ENCODE peak calls at places on chromosomes 7 and 10, in five cellular contexts. One of them, this sample, is unnamed.
A peak's percentile ranks its signal among the peaks of the same experiment; 100 is the strongest.

GRCh38 chr10:77741746-77742145 is 104.1 kb upstream of the KCNMA1 start:
- DNase-seq in dorsolateral prefrontal cortex: no peak
- DNase-seq in HT1080: no peak
- DNase-seq in adipocyte: peak; percentile 55
- DNase-seq in stimulated activated CD4-positive, alpha-beta T cell treated with anti-CD3 and anti-CD28 coated beads, Interleukin-15, amount 100 ng/mL, for 1 hour: no peak
- DNase-seq in this sample: peak; percentile 45

GRCh38 chr10:13684252-13684791 is 97.6 kb downstream of the PRPF18 start:
- DNase-seq in adipocyte: peak; percentile 43
- DNase-seq in HT1080: peak; percentile 75
- DNase-seq in stimulated activated CD4-positive, alpha-beta T cell treated with anti-CD3 and anti-CD28 coated beads, Interleukin-15, amount 100 ng/mL, for 1 hour: no peak
- DNase-seq in dorsolateral prefrontal cortex: peak; percentile 44
- DNase-seq in this sample: peak; percentile 81

GRCh38 chr10:60399343-60399742 is 9.7 kb upstream of the ANK3 start:
- DNase-seq in adipocyte: no peak
- DNase-seq in HT1080: no peak
- DNase-seq in stimulated activated CD4-positive, alpha-beta T cell treated with anti-CD3 and anti-CD28 coated beads, Interleukin-15, amount 100 ng/mL, for 1 hour: no peak
- DNase-seq in dorsolateral prefrontal cortex: no peak
- DNase-seq in this sample: no peak

GRCh38 chr10:116809528-116810500 is 39.5 kb upstream of the ENO4 start:
- DNase-seq in HT1080: peak; percentile 11
- DNase-seq in dorsolateral prefrontal cortex: no peak
- DNase-seq in stimulated activated CD4-positive, alpha-beta T cell treated with anti-CD3 and anti-CD28 coated beads, Interleukin-15, amount 100 ng/mL, for 1 hour: no peak
- DNase-seq in adipocyte: peak; percentile 13
- DNase-seq in this sample: peak; percentile 5

GRCh38 chr7:55183897-55184296 is 165.1 kb downstream of the EGFR start:
- DNase-seq in adipocyte: no peak
- DNase-seq in stimulated activated CD4-positive, alpha-beta T cell treated with anti-CD3 and anti-CD28 coated beads, Interleukin-15, amount 100 ng/mL, for 1 hour: no peak
- DNase-seq in HT1080: no peak
- DNase-seq in dorsolateral prefrontal cortex: no peak
- DNase-seq in this sample: no peak

GRCh38 chr10:78769526-78769925 is 299.2 kb upstream of the ZMIZ1 start:
- DNase-seq in dorsolateral prefrontal cortex: no peak
- DNase-seq in stimulated activated CD4-positive, alpha-beta T cell treated with anti-CD3 and anti-CD28 coated beads, Interleukin-15, amount 100 ng/mL, for 1 hour: no peak
- DNase-seq in adipocyte: no peak
- DNase-seq in HT1080: no peak
- DNase-seq in this sample: no peak

GRCh38 chr10:117320050-117320665 is 55.1 kb downstream of the PDZD8 start:
- DNase-seq in adipocyte: peak; percentile 51
- DNase-seq in stimulated activated CD4-positive, alpha-beta T cell treated with anti-CD3 and anti-CD28 coated beads, Interleukin-15, amount 100 ng/mL, for 1 hour: no peak
- DNase-seq in dorsolateral prefrontal cortex: no peak
- DNase-seq in HT1080: peak; percentile 15
- DNase-seq in this sample: peak; percentile 41

GRCh38 chr10:112959207-112959838 is 9.3 kb downstream of the TCF7L2 start:
- DNase-seq in dorsolateral prefrontal cortex: no peak
- DNase-seq in adipocyte: peak; percentile 65
- DNase-seq in HT1080: peak; percentile 72
- DNase-seq in stimulated activated CD4-positive, alpha-beta T cell treated with anti-CD3 and anti-CD28 coated beads, Interleukin-15, amount 100 ng/mL, for 1 hour: no peak
- DNase-seq in this sample: peak; percentile 75

GRCh38 chr7:12358694-12359093 is 45.0 kb downstream of the VWDE start:
- DNase-seq in stimulated activated CD4-positive, alpha-beta T cell treated with anti-CD3 and anti-CD28 coated beads, Interleukin-15, amount 100 ng/mL, for 1 hour: no peak
- DNase-seq in adipocyte: peak; percentile 17
- DNase-seq in HT1080: no peak
- DNase-seq in dorsolateral prefrontal cortex: no peak
- DNase-seq in this sample: peak; percentile 15

GRCh38 chr10:71621263-71621751 is 98.3 kb downstream of the C10orf105 start:
- DNase-seq in HT1080: no peak
- DNase-seq in stimulated activated CD4-positive, alpha-beta T cell treated with anti-CD3 and anti-CD28 coated beads, Interleukin-15, amount 100 ng/mL, for 1 hour: no peak
- DNase-seq in adipocyte: peak; percentile 27
- DNase-seq in dorsolateral prefrontal cortex: peak; percentile 47
- DNase-seq in this sample: peak; percentile 28

GRCh38 chr10:59129867-59130266 is 46.6 kb upstream of the PHYHIPL start:
- DNase-seq in stimulated activated CD4-positive, alpha-beta T cell treated with anti-CD3 and anti-CD28 coated beads, Interleukin-15, amount 100 ng/mL, for 1 hour: no peak
- DNase-seq in HT1080: no peak
- DNase-seq in dorsolateral prefrontal cortex: no peak
- DNase-seq in adipocyte: no peak
- DNase-seq in this sample: no peak

GRCh38 chr10:117537436-117537903 is 5.1 kb upstream of the EMX2 start:
- DNase-seq in adipocyte: peak; percentile 41
- DNase-seq in HT1080: no peak
- DNase-seq in dorsolateral prefrontal cortex: no peak
- DNase-seq in stimulated activated CD4-positive, alpha-beta T cell treated with anti-CD3 and anti-CD28 coated beads, Interleukin-15, amount 100 ng/mL, for 1 hour: no peak
- DNase-seq in this sample: no peak

GRCh38 chr7:115191506-115191905 is 269.6 kb downstream of the MDFIC start:
- DNase-seq in dorsolateral prefrontal cortex: no peak
- DNase-seq in HT1080: no peak
- DNase-seq in adipocyte: no peak
- DNase-seq in stimulated activated CD4-positive, alpha-beta T cell treated with anti-CD3 and anti-CD28 coated beads, Interleukin-15, amount 100 ng/mL, for 1 hour: no peak
- DNase-seq in this sample: no peak

GRCh38 chr10:86756511-86757109 is at the start of gene BMPR1A:
- DNase-seq in adipocyte: peak; percentile 98
- DNase-seq in HT1080: no peak
- DNase-seq in dorsolateral prefrontal cortex: no peak
- DNase-seq in stimulated activated CD4-positive, alpha-beta T cell treated with anti-CD3 and anti-CD28 coated beads, Interleukin-15, amount 100 ng/mL, for 1 hour: no peak
- DNase-seq in this sample: peak; percentile 79

GRCh38 chr10:32360884-32361283 is 13.9 kb upstream of the EPC1 start:
- DNase-seq in HT1080: no peak
- DNase-seq in dorsolateral prefrontal cortex: no peak
- DNase-seq in stimulated activated CD4-positive, alpha-beta T cell treated with anti-CD3 and anti-CD28 coated beads, Interleukin-15, amount 100 ng/mL, for 1 hour: no peak
- DNase-seq in adipocyte: no peak
- DNase-seq in this sample: no peak

GRCh38 chr7:6589829-6590644 is at the start of gene INTS15:
- DNase-seq in stimulated activated CD4-positive, alpha-beta T cell treated with anti-CD3 and anti-CD28 coated beads, Interleukin-15, amount 100 ng/mL, for 1 hour: peak; percentile 68
- DNase-seq in adipocyte: peak; percentile 92
- DNase-seq in dorsolateral prefrontal cortex: peak; percentile 43
- DNase-seq in HT1080: peak; percentile 49
- DNase-seq in this sample: peak; percentile 74

GRCh38 chr10:91247360-91248111 is 27.1 kb downstream of the PCGF5 start:
- DNase-seq in adipocyte: peak; percentile 53
- DNase-seq in dorsolateral prefrontal cortex: no peak
- DNase-seq in HT1080: no peak
- DNase-seq in stimulated activated CD4-positive, alpha-beta T cell treated with anti-CD3 and anti-CD28 coated beads, Interleukin-15, amount 100 ng/mL, for 1 hour: no peak
- DNase-seq in this sample: peak; percentile 37

GRCh38 chr10:80684217-80684616 is 146.5 kb downstream of the SH2D4B start:
- DNase-seq in dorsolateral prefrontal cortex: no peak
- DNase-seq in stimulated activated CD4-positive, alpha-beta T cell treated with anti-CD3 and anti-CD28 coated beads, Interleukin-15, amount 100 ng/mL, for 1 hour: no peak
- DNase-seq in adipocyte: peak; percentile 9
- DNase-seq in HT1080: peak; percentile 49
- DNase-seq in this sample: peak; percentile 6

GRCh38 chr10:3067859-3068179 is 471 bp downstream of the PFKP start:
- DNase-seq in adipocyte: no peak
- DNase-seq in HT1080: no peak
- DNase-seq in stimulated activated CD4-positive, alpha-beta T cell treated with anti-CD3 and anti-CD28 coated beads, Interleukin-15, amount 100 ng/mL, for 1 hour: no peak
- DNase-seq in dorsolateral prefrontal cortex: no peak
- DNase-seq in this sample: no peak

GRCh38 chr7:82241371-82241770 is 202.2 kb downstream of the CACNA2D1 start:
- DNase-seq in stimulated activated CD4-positive, alpha-beta T cell treated with anti-CD3 and anti-CD28 coated beads, Interleukin-15, amount 100 ng/mL, for 1 hour: no peak
- DNase-seq in dorsolateral prefrontal cortex: no peak
- DNase-seq in adipocyte: no peak
- DNase-seq in HT1080: no peak
- DNase-seq in this sample: no peak

GRCh38 chr7:18555120-18555519 is 59.6 kb downstream of the HDAC9 start:
- DNase-seq in dorsolateral prefrontal cortex: no peak
- DNase-seq in stimulated activated CD4-positive, alpha-beta T cell treated with anti-CD3 and anti-CD28 coated beads, Interleukin-15, amount 100 ng/mL, for 1 hour: no peak
- DNase-seq in HT1080: no peak
- DNase-seq in adipocyte: peak; percentile 43
- DNase-seq in this sample: no peak

GRCh38 chr7:4768597-4769569 is 6.5 kb upstream of the AP5Z1 start:
- DNase-seq in adipocyte: no peak
- DNase-seq in HT1080: no peak
- DNase-seq in dorsolateral prefrontal cortex: no peak
- DNase-seq in stimulated activated CD4-positive, alpha-beta T cell treated with anti-CD3 and anti-CD28 coated beads, Interleukin-15, amount 100 ng/mL, for 1 hour: no peak
- DNase-seq in this sample: no peak

GRCh38 chr10:132691711-132692153 is 94.2 kb downstream of the NKX6-2 start:
- DNase-seq in stimulated activated CD4-positive, alpha-beta T cell treated with anti-CD3 and anti-CD28 coated beads, Interleukin-15, amount 100 ng/mL, for 1 hour: no peak
- DNase-seq in adipocyte: no peak
- DNase-seq in dorsolateral prefrontal cortex: no peak
- DNase-seq in HT1080: no peak
- DNase-seq in this sample: no peak

GRCh38 chr7:135285547-135285946 is 51.9 kb downstream of the STRA8 start:
- DNase-seq in stimulated activated CD4-positive, alpha-beta T cell treated with anti-CD3 and anti-CD28 coated beads, Interleukin-15, amount 100 ng/mL, for 1 hour: no peak
- DNase-seq in adipocyte: no peak
- DNase-seq in dorsolateral prefrontal cortex: no peak
- DNase-seq in HT1080: no peak
- DNase-seq in this sample: no peak

GRCh38 chr10:76309744-76310441 is 878.5 kb downstream of the LRMDA start:
- DNase-seq in stimulated activated CD4-positive, alpha-beta T cell treated with anti-CD3 and anti-CD28 coated beads, Interleukin-15, amount 100 ng/mL, for 1 hour: no peak
- DNase-seq in HT1080: no peak
- DNase-seq in dorsolateral prefrontal cortex: no peak
- DNase-seq in adipocyte: no peak
- DNase-seq in this sample: peak; percentile 25

GRCh38 chr7:103637080-103637479 is 191.1 kb upstream of the SLC26A5 start:
- DNase-seq in stimulated activated CD4-positive, alpha-beta T cell treated with anti-CD3 and anti-CD28 coated beads, Interleukin-15, amount 100 ng/mL, for 1 hour: no peak
- DNase-seq in adipocyte: no peak
- DNase-seq in HT1080: peak; percentile 78
- DNase-seq in dorsolateral prefrontal cortex: no peak
- DNase-seq in this sample: peak; percentile 96

GRCh38 chr7:129375221-129375938 is 58.9 kb upstream of the STRIP2 start:
- DNase-seq in adipocyte: no peak
- DNase-seq in dorsolateral prefrontal cortex: no peak
- DNase-seq in stimulated activated CD4-positive, alpha-beta T cell treated with anti-CD3 and anti-CD28 coated beads, Interleukin-15, amount 100 ng/mL, for 1 hour: no peak
- DNase-seq in HT1080: no peak
- DNase-seq in this sample: no peak